ENCODE peak calls at places on chromosomes 7 and 10, in seven cellular contexts. One of them, this sample, is unnamed.

GRCh38 chr10:110460111-110460809 is 37.4 kb upstream of the DUSP5 start:
- DNase-seq in mucosa of descending colon: peak
- DNase-seq in fibroblast of villous mesenchyme: no peak
- DNase-seq in astrocyte of the spinal cord: peak
- DNase-seq in fibroblast of pulmonary artery: no peak
- DNase-seq in NB4: peak
- DNase-seq in GM23248: peak
- DNase-seq in this sample: peak

GRCh38 chr7:23893942-23894890 is 184.2 kb downstream of the STK31 start:
- DNase-seq in fibroblast of villous mesenchyme: peak
- DNase-seq in fibroblast of pulmonary artery: peak
- DNase-seq in astrocyte of the spinal cord: no peak
- DNase-seq in GM23248: peak
- DNase-seq in NB4: peak
- DNase-seq in mucosa of descending colon: no peak
- DNase-seq in this sample: peak

GRCh38 chr7:135326636-135327280 is 93.1 kb downstream of the STRA8 start:
- DNase-seq in fibroblast of pulmonary artery: peak
- DNase-seq in fibroblast of villous mesenchyme: no peak
- DNase-seq in mucosa of descending colon: no peak
- DNase-seq in NB4: no peak
- DNase-seq in astrocyte of the spinal cord: peak
- DNase-seq in GM23248: peak
- DNase-seq in this sample: no peak

GRCh38 chr10:93999401-93999851 is 5.7 kb downstream of the PLCE1 start:
- DNase-seq in astrocyte of the spinal cord: peak
- DNase-seq in NB4: no peak
- DNase-seq in GM23248: peak
- DNase-seq in mucosa of descending colon: peak
- DNase-seq in fibroblast of villous mesenchyme: peak
- DNase-seq in fibroblast of pulmonary artery: peak
- DNase-seq in this sample: no peak

GRCh38 chr10:7484456-7485266 is 73.8 kb upstream of the SFMBT2 start:
- DNase-seq in astrocyte of the spinal cord: no peak
- DNase-seq in GM23248: no peak
- DNase-seq in NB4: peak
- DNase-seq in fibroblast of pulmonary artery: no peak
- DNase-seq in fibroblast of villous mesenchyme: no peak
- DNase-seq in mucosa of descending colon: no peak
- DNase-seq in this sample: peak

GRCh38 chr7:66697451-66698438 is 42.8 kb upstream of the RABGEF1 start:
- DNase-seq in mucosa of descending colon: no peak
- DNase-seq in fibroblast of villous mesenchyme: peak
- DNase-seq in astrocyte of the spinal cord: peak
- DNase-seq in fibroblast of pulmonary artery: peak
- DNase-seq in GM23248: peak
- DNase-seq in NB4: no peak
- DNase-seq in this sample: no peak

GRCh38 chr10:28432210-28432676 is 100.7 kb upstream of the WAC start:
- DNase-seq in mucosa of descending colon: peak
- DNase-seq in NB4: peak
- DNase-seq in fibroblast of villous mesenchyme: peak
- DNase-seq in astrocyte of the spinal cord: peak
- DNase-seq in fibroblast of pulmonary artery: peak
- DNase-seq in GM23248: peak
- DNase-seq in this sample: peak

GRCh38 chr10:7561216-7561893 is 105.4 kb downstream of the ITIH5 start:
- DNase-seq in mucosa of descending colon: no peak
- DNase-seq in fibroblast of villous mesenchyme: no peak
- DNase-seq in NB4: no peak
- DNase-seq in astrocyte of the spinal cord: peak
- DNase-seq in GM23248: peak
- DNase-seq in fibroblast of pulmonary artery: peak
- DNase-seq in this sample: no peak

GRCh38 chr10:95602382-95602781 is 41.2 kb upstream of the SORBS1 start:
- DNase-seq in fibroblast of pulmonary artery: no peak
- DNase-seq in NB4: peak
- DNase-seq in GM23248: no peak
- DNase-seq in astrocyte of the spinal cord: no peak
- DNase-seq in fibroblast of villous mesenchyme: no peak
- DNase-seq in mucosa of descending colon: no peak
- DNase-seq in this sample: no peak

GRCh38 chr10:93616844-93617360 is 4.6 kb downstream of the PDE6C start:
- DNase-seq in fibroblast of pulmonary artery: no peak
- DNase-seq in fibroblast of villous mesenchyme: no peak
- DNase-seq in GM23248: no peak
- DNase-seq in astrocyte of the spinal cord: no peak
- DNase-seq in mucosa of descending colon: no peak
- DNase-seq in NB4: peak
- DNase-seq in this sample: no peak

GRCh38 chr7:109343662-109344061 is 774.0 kb downstream of the DNAJB9 start:
- DNase-seq in mucosa of descending colon: no peak
- DNase-seq in NB4: no peak
- DNase-seq in astrocyte of the spinal cord: peak
- DNase-seq in fibroblast of pulmonary artery: peak
- DNase-seq in fibroblast of villous mesenchyme: no peak
- DNase-seq in GM23248: peak
- DNase-seq in this sample: no peak

GRCh38 chr10:48745662-48746245 is 61.1 kb downstream of the WDFY4 start:
- DNase-seq in astrocyte of the spinal cord: no peak
- DNase-seq in mucosa of descending colon: no peak
- DNase-seq in fibroblast of villous mesenchyme: no peak
- DNase-seq in NB4: no peak
- DNase-seq in fibroblast of pulmonary artery: no peak
- DNase-seq in GM23248: no peak
- DNase-seq in this sample: no peak

GRCh38 chr10:91287276-91287675 is 66.8 kb downstream of the PCGF5 start:
- DNase-seq in astrocyte of the spinal cord: no peak
- DNase-seq in fibroblast of villous mesenchyme: no peak
- DNase-seq in GM23248: no peak
- DNase-seq in mucosa of descending colon: no peak
- DNase-seq in NB4: no peak
- DNase-seq in fibroblast of pulmonary artery: no peak
- DNase-seq in this sample: no peak

GRCh38 chr10:102652170-102652926 is 8.1 kb downstream of the TRIM8 start:
- DNase-seq in astrocyte of the spinal cord: no peak
- DNase-seq in NB4: peak
- DNase-seq in fibroblast of pulmonary artery: no peak
- DNase-seq in mucosa of descending colon: peak
- DNase-seq in GM23248: no peak
- DNase-seq in fibroblast of villous mesenchyme: no peak
- DNase-seq in this sample: peak

GRCh38 chr7:92178928-92179373 is at the start of gene LRRD1:
- DNase-seq in astrocyte of the spinal cord: peak
- DNase-seq in fibroblast of villous mesenchyme: peak
- DNase-seq in fibroblast of pulmonary artery: peak
- DNase-seq in mucosa of descending colon: peak
- DNase-seq in NB4: peak
- DNase-seq in GM23248: peak
- DNase-seq in this sample: peak

GRCh38 chr7:8356071-8356470 is 77.3 kb upstream of the NXPH1 start:
- DNase-seq in mucosa of descending colon: no peak
- DNase-seq in astrocyte of the spinal cord: no peak
- DNase-seq in fibroblast of villous mesenchyme: no peak
- DNase-seq in fibroblast of pulmonary artery: no peak
- DNase-seq in NB4: no peak
- DNase-seq in GM23248: no peak
- DNase-seq in this sample: no peak

GRCh38 chr10:71045188-71045841 is 156.9 kb upstream of the PCBD1 start:
- DNase-seq in mucosa of descending colon: no peak
- DNase-seq in NB4: peak
- DNase-seq in GM23248: no peak
- DNase-seq in fibroblast of villous mesenchyme: no peak
- DNase-seq in fibroblast of pulmonary artery: no peak
- DNase-seq in astrocyte of the spinal cord: no peak
- DNase-seq in this sample: no peak

GRCh38 chr7:14936530-14936929 is 34.0 kb upstream of the DGKB start:
- DNase-seq in mucosa of descending colon: peak
- DNase-seq in NB4: no peak
- DNase-seq in astrocyte of the spinal cord: peak
- DNase-seq in fibroblast of villous mesenchyme: peak
- DNase-seq in fibroblast of pulmonary artery: peak
- DNase-seq in GM23248: peak
- DNase-seq in this sample: no peak

GRCh38 chr10:117509573-117509972 is 33.0 kb upstream of the EMX2 start:
- DNase-seq in NB4: no peak
- DNase-seq in fibroblast of pulmonary artery: no peak
- DNase-seq in mucosa of descending colon: no peak
- DNase-seq in fibroblast of villous mesenchyme: no peak
- DNase-seq in GM23248: no peak
- DNase-seq in astrocyte of the spinal cord: no peak
- DNase-seq in this sample: no peak

GRCh38 chr7:113285411-113285810 is 167.1 kb upstream of the SMIM30 start:
- DNase-seq in fibroblast of pulmonary artery: no peak
- DNase-seq in GM23248: peak
- DNase-seq in NB4: no peak
- DNase-seq in astrocyte of the spinal cord: no peak
- DNase-seq in mucosa of descending colon: no peak
- DNase-seq in fibroblast of villous mesenchyme: no peak
- DNase-seq in this sample: no peak

GRCh38 chr10:100744980-100745881 is at the start of gene PAX2:
- DNase-seq in GM23248: no peak
- DNase-seq in mucosa of descending colon: no peak
- DNase-seq in fibroblast of pulmonary artery: no peak
- DNase-seq in NB4: peak
- DNase-seq in fibroblast of villous mesenchyme: no peak
- DNase-seq in astrocyte of the spinal cord: no peak
- DNase-seq in this sample: no peak
- H3K4me3 ChIP-seq in GM23248: no peak
- H3K4me3 ChIP-seq in mucosa of descending colon: no peak
- H3K4me3 ChIP-seq in fibroblast of pulmonary artery: no peak
- H3K4me3 ChIP-seq in NB4: no peak
- H3K4me3 ChIP-seq in fibroblast of villous mesenchyme: no peak
- H3K4me3 ChIP-seq in astrocyte of the spinal cord: no peak
- H3K4me3 ChIP-seq in this sample: no peak

GRCh38 chr10:128124813-128125403 is 1.3 kb downstream of the MKI67 start:
- DNase-seq in GM23248: no peak
- DNase-seq in fibroblast of pulmonary artery: no peak
- DNase-seq in astrocyte of the spinal cord: no peak
- DNase-seq in NB4: peak
- DNase-seq in mucosa of descending colon: no peak
- DNase-seq in fibroblast of villous mesenchyme: no peak
- DNase-seq in this sample: no peak

GRCh38 chr10:128121750-128122412 is 4.3 kb downstream of the MKI67 start:
- DNase-seq in GM23248: no peak
- DNase-seq in fibroblast of villous mesenchyme: no peak
- DNase-seq in NB4: no peak
- DNase-seq in fibroblast of pulmonary artery: no peak
- DNase-seq in mucosa of descending colon: no peak
- DNase-seq in astrocyte of the spinal cord: no peak
- DNase-seq in this sample: no peak

GRCh38 chr10:128125944-128126764 is at the start of gene MKI67:
- DNase-seq in NB4: peak
- DNase-seq in astrocyte of the spinal cord: peak
- DNase-seq in GM23248: peak
- DNase-seq in mucosa of descending colon: peak
- DNase-seq in fibroblast of villous mesenchyme: peak
- DNase-seq in fibroblast of pulmonary artery: peak
- DNase-seq in this sample: peak

GRCh38 chr10:128125416-128125943 is 743 bp downstream of the MKI67 start:
- DNase-seq in astrocyte of the spinal cord: peak
- DNase-seq in NB4: peak
- DNase-seq in fibroblast of pulmonary artery: no peak
- DNase-seq in mucosa of descending colon: peak
- DNase-seq in fibroblast of villous mesenchyme: no peak
- DNase-seq in GM23248: peak
- DNase-seq in this sample: no peak

DNA sequence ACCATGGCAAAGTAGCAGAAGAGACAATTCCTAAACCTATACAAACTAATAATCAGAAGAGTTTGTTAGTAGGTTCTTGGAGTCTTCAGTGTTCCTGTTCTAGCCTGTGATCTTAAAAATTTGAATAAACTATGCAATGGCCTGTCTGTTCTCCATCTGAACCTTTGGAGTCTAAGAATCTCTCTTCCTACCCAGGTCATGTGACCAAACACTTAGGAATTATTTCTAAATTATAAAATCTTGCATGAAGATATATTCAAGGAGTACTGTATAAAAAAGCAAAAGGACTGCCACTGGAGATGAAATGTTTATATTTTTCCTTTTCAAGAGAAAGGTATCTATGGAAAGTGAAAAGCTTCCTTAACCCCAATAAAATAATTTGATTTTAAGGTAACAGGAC is 2.4 kb downstream of the MKI67 start:
- DNase-seq in fibroblast of villous mesenchyme: no peak
- DNase-seq in NB4: no peak
- DNase-seq in GM23248: no peak
- DNase-seq in astrocyte of the spinal cord: no peak
- DNase-seq in fibroblast of pulmonary artery: no peak
- DNase-seq in mucosa of descending colon: no peak
- DNase-seq in this sample: no peak
- H3K4me3 ChIP-seq in fibroblast of villous mesenchyme: peak
- H3K4me3 ChIP-seq in NB4: peak
- H3K4me3 ChIP-seq in GM23248: peak
- H3K4me3 ChIP-seq in astrocyte of the spinal cord: no peak
- H3K4me3 ChIP-seq in fibroblast of pulmonary artery: no peak
- H3K4me3 ChIP-seq in mucosa of descending colon: no peak
- H3K4me3 ChIP-seq in this sample: no peak

GRCh38 chr10:33253411-33253810 is 81.1 kb downstream of the NRP1 start:
- DNase-seq in fibroblast of villous mesenchyme: no peak
- DNase-seq in NB4: no peak
- DNase-seq in astrocyte of the spinal cord: no peak
- DNase-seq in GM23248: no peak
- DNase-seq in mucosa of descending colon: no peak
- DNase-seq in fibroblast of pulmonary artery: no peak
- DNase-seq in this sample: no peak
- H3K4me3 ChIP-seq in fibroblast of villous mesenchyme: no peak
- H3K4me3 ChIP-seq in NB4: no peak
- H3K4me3 ChIP-seq in astrocyte of the spinal cord: no peak
- H3K4me3 ChIP-seq in GM23248: no peak
- H3K4me3 ChIP-seq in mucosa of descending colon: no peak
- H3K4me3 ChIP-seq in fibroblast of pulmonary artery: no peak
- H3K4me3 ChIP-seq in this sample: no peak

GRCh38 chr10:79943871-79944270 is 5.0 kb downstream of the SFTPD start:
- DNase-seq in fibroblast of villous mesenchyme: no peak
- DNase-seq in GM23248: no peak
- DNase-seq in astrocyte of the spinal cord: no peak
- DNase-seq in mucosa of descending colon: no peak
- DNase-seq in fibroblast of pulmonary artery: no peak
- DNase-seq in NB4: no peak
- DNase-seq in this sample: no peak
- H3K4me3 ChIP-seq in fibroblast of villous mesenchyme: no peak
- H3K4me3 ChIP-seq in GM23248: no peak
- H3K4me3 ChIP-seq in astrocyte of the spinal cord: no peak
- H3K4me3 ChIP-seq in mucosa of descending colon: no peak
- H3K4me3 ChIP-seq in fibroblast of pulmonary artery: no peak
- H3K4me3 ChIP-seq in NB4: no peak
- H3K4me3 ChIP-seq in this sample: no peak